ENCODE peak calls at places on chromosomes 12 and 14, in five cellular contexts. Z is AG08395, P is T follicular helper cell, H is HEK293T, X is body of pancreas. M is an unnamed sample.

GRCh38 chr14:94395900-94396574 is 7.6 kb upstream of the SERPINA1 start:
- DNase-seq in H (no peak), X (peak), P (no peak), Z (no peak), M (no peak)

GRCh38 chr12:68097386-68097785 is 62.2 kb downstream of the IFNG start:
- DNase-seq in P (no peak), H (no peak), Z (no peak), X (no peak), M (no peak)

GRCh38 chr14:101243587-101244338 is 317.5 kb upstream of the DIO3 start:
- DNase-seq in X (no peak), P (no peak), Z (no peak), H (no peak), M (no peak)

GRCh38 chr12:116559080-116559329 is 176 bp upstream of the MAP1LC3B2 start:
- DNase-seq in Z (no peak), H (no peak), P (no peak), X (no peak), M (no peak)

GRCh38 chr14:21057803-21058675 is at the start of gene RNASE8:
- DNase-seq in P (no peak), X (no peak), Z (peak), H (no peak), M (no peak)

GRCh38 chr12:75747572-75747995 is 236.2 kb upstream of the KRR1 start:
- DNase-seq in H (no peak), P (no peak), Z (peak), X (no peak), M (no peak)

GRCh38 chr12:48027183-48028002 is 23.1 kb upstream of the COL2A1 start:
- DNase-seq in P (no peak), H (no peak), X (no peak), Z (no peak), M (peak)

GRCh38 chr12:2347137-2347843 is 294.5 kb downstream of the CACNA1C start:
- DNase-seq in H (no peak), P (no peak), Z (no peak), X (no peak), M (no peak)

GRCh38 chr12:48681416-48681737 is 661 bp downstream of the KANSL2 start:
- DNase-seq in Z (peak), X (no peak), P (no peak), H (peak), M (no peak)

GRCh38 chr14:90581745-90582144 is 184.9 kb downstream of the CALM1 start:
- DNase-seq in X (no peak), Z (no peak), H (no peak), P (no peak), M (no peak)

GRCh38 chr14:93943052-93943451 is 15.9 kb downstream of the FAM181A start:
- DNase-seq in X (no peak), Z (no peak), P (no peak), H (no peak), M (no peak)

GRCh38 chr12:131340616-131341210 is 370.2 kb upstream of the SFSWAP start:
- DNase-seq in X (no peak), H (no peak), Z (no peak), P (no peak), M (no peak)